ENCODE peak calls at places on chromosomes 4 and X, in seven cellular contexts. P, J, H, U, L, W and I are unnamed samples.

GRCh38 chr4:15434086-15434485 is 6.3 kb downstream of the C1QTNF7 start:
- DNase-seq in H (no peak), P (no peak), L (no peak), W (peak), U (no peak), J (no peak), I (no peak)

GRCh38 chrX:66900886-66901285 is 262.0 kb upstream of the EDA2R start:
- DNase-seq in W (no peak), J (no peak), P (no peak), L (no peak), U (no peak), H (no peak), I (no peak)

GRCh38 chr4:123786159-123786915 is 389.7 kb downstream of the SPRY1 start:
- DNase-seq in J (no peak), P (no peak), L (no peak), W (no peak), H (no peak), U (no peak), I (no peak)

GRCh38 chr4:108166441-108167315 is 2.1 kb downstream of the LEF1 start:
- DNase-seq in U (no peak), P (peak), W (no peak), L (peak), H (no peak), J (peak), I (peak)

GRCh38 chr4:105215609-105216313 is 69.1 kb downstream of the TET2 start:
- DNase-seq in H (no peak), W (no peak), P (no peak), U (no peak), J (peak), L (no peak), I (no peak)

GRCh38 chrX:31099536-31100090 is 27.8 kb upstream of the FTHL17 start:
- DNase-seq in P (no peak), L (no peak), U (no peak), J (peak), W (no peak), H (no peak), I (peak)

GRCh38 chrX:110087485-110088356 is 84.8 kb downstream of the TMEM164 start:
- DNase-seq in U (no peak), P (no peak), H (no peak), J (no peak), L (peak), W (peak), I (peak)

GRCh38 chrX:2487366-2487765 is 13.4 kb downstream of the DHRSX start:
- DNase-seq in H (no peak), W (no peak), P (no peak), U (no peak), J (no peak), L (no peak), I (no peak)

GRCh38 chr4:23819041-23819511 is 70.8 kb downstream of the PPARGC1A start:
- DNase-seq in J (no peak), W (no peak), U (no peak), P (no peak), H (no peak), L (peak), I (no peak)

GRCh38 chrX:91434351-91435168 is at the start of gene PABPC5:
- DNase-seq in J (peak), L (peak), P (peak), W (peak), U (peak), H (peak), I (no peak)

GRCh38 chr4:244471-244870 is 60.8 kb downstream of the ZNF732 start:
- DNase-seq in L (peak), P (peak), U (no peak), H (no peak), W (no peak), J (no peak), I (peak)

GRCh38 chr4:183728223-183729068 is 69.4 kb downstream of the TRAPPC11 start:
- DNase-seq in P (no peak), L (no peak), J (no peak), U (no peak), H (no peak), W (no peak), I (no peak)

GRCh38 chr4:123893746-123894095 is 497.1 kb downstream of the SPRY1 start:
- DNase-seq in U (no peak), J (no peak), P (no peak), H (no peak), W (no peak), L (no peak), I (no peak)

GRCh38 chr4:164304861-164305260 is 449.1 kb upstream of the SMIM31 start:
- DNase-seq in J (no peak), P (no peak), H (no peak), W (no peak), L (no peak), U (no peak), I (no peak)

GRCh38 chr4:3285558-3286334 is 7.1 kb upstream of the RGS12 start:
- DNase-seq in J (peak), L (no peak), W (peak), P (peak), U (peak), H (peak), I (no peak)

GRCh38 chrX:23993012-23993633 is 33.9 kb downstream of the KLHL15 start:
- DNase-seq in H (no peak), W (no peak), J (no peak), U (no peak), P (no peak), L (no peak), I (peak)

GRCh38 chr4:159358226-159358625 is 255.3 kb downstream of the RAPGEF2 start:
- DNase-seq in P (no peak), W (no peak), U (no peak), H (no peak), J (no peak), L (no peak), I (no peak)

GRCh38 chrX:36019164-36019563 is 99.6 kb downstream of the CFAP47 start:
- DNase-seq in P (no peak), J (no peak), U (peak), W (no peak), H (no peak), L (peak), I (no peak)

GRCh38 chr4:54806351-54806750 is 148.6 kb downstream of the KIT start:
- DNase-seq in H (no peak), L (no peak), P (no peak), W (no peak), J (no peak), U (no peak), I (no peak)

GRCh38 chr4:129966175-129966574 is 870.2 kb downstream of the C4orf33 start:
- DNase-seq in J (no peak), L (no peak), W (no peak), H (no peak), P (no peak), U (no peak), I (no peak)

GRCh38 chr4:122331195-122331594 is 47.6 kb upstream of the ADAD1 start:
- DNase-seq in L (no peak), W (no peak), H (no peak), U (no peak), P (no peak), J (no peak), I (no peak)

GRCh38 chrX:54246866-54247265 is 63.8 kb upstream of the FAM120C start:
- DNase-seq in P (no peak), L (no peak), J (no peak), U (no peak), W (no peak), H (no peak), I (no peak)

GRCh38 chrX:110276778-110277177 is 41.1 kb downstream of the AMMECR1 start:
- DNase-seq in L (no peak), U (no peak), H (no peak), W (no peak), P (no peak), J (peak), I (no peak)

GRCh38 chrX:65859299-65859698 is 180.6 kb downstream of the VSIG4 start:
- DNase-seq in L (no peak), W (no peak), P (no peak), H (no peak), U (no peak), J (no peak), I (no peak)

GRCh38 chr4:85595796-85596559 is 121.0 kb downstream of the ARHGAP24 start:
- DNase-seq in J (no peak), H (no peak), P (no peak), U (no peak), W (no peak), L (no peak), I (no peak)

GRCh38 chr4:181618038-181618618 is 625.1 kb upstream of the TENM3 start:
- DNase-seq in W (no peak), L (no peak), H (no peak), U (no peak), P (no peak), J (no peak), I (no peak)

GRCh38 chrX:42530027-42530426 is 247.9 kb downstream of the PPP1R2C start:
- DNase-seq in P (no peak), L (peak), W (peak), H (no peak), J (no peak), U (no peak), I (no peak)
- TF ChIP-seq CTCF in P (no peak), L (peak), W (peak), H (no peak), J (no peak), U (no peak), I (no peak)

GRCh38 chrX:50456712-50457484 is 13.7 kb downstream of the DGKK start:
- DNase-seq in W (no peak), P (no peak), H (no peak), L (no peak), U (no peak), J (no peak), I (no peak)
- TF ChIP-seq CTCF in W (no peak), P (no peak), H (no peak), L (no peak), U (no peak), J (peak), I (no peak)

GRCh38 chr4:70651864-70652506 is 14.3 kb downstream of the JCHAIN start:
- DNase-seq in W (no peak), H (no peak), L (peak), J (no peak), P (no peak), U (no peak), I (no peak)
- TF ChIP-seq CTCF in W (peak), H (peak), L (peak), J (peak), P (peak), U (peak), I (peak)

GRCh38 chrX:40474205-40474626 is 106.6 kb upstream of the ATP6AP2 start:
- DNase-seq in P (no peak), U (peak), W (no peak), L (peak), J (no peak), H (no peak), I (no peak)

GRCh38 chrX:40469316-40469715 is 111.5 kb upstream of the ATP6AP2 start:
- DNase-seq in P (no peak), L (no peak), H (no peak), U (no peak), J (no peak), W (no peak), I (no peak)

GRCh38 chrX:40470830-40471429 is 109.8 kb upstream of the ATP6AP2 start:
- DNase-seq in L (no peak), H (no peak), U (no peak), J (no peak), W (no peak), P (no peak), I (no peak)

GRCh38 chrX:40473460-40474204 is 107.1 kb upstream of the ATP6AP2 start:
- DNase-seq in L (no peak), H (no peak), U (no peak), J (no peak), P (no peak), W (no peak), I (peak)

DNA sequence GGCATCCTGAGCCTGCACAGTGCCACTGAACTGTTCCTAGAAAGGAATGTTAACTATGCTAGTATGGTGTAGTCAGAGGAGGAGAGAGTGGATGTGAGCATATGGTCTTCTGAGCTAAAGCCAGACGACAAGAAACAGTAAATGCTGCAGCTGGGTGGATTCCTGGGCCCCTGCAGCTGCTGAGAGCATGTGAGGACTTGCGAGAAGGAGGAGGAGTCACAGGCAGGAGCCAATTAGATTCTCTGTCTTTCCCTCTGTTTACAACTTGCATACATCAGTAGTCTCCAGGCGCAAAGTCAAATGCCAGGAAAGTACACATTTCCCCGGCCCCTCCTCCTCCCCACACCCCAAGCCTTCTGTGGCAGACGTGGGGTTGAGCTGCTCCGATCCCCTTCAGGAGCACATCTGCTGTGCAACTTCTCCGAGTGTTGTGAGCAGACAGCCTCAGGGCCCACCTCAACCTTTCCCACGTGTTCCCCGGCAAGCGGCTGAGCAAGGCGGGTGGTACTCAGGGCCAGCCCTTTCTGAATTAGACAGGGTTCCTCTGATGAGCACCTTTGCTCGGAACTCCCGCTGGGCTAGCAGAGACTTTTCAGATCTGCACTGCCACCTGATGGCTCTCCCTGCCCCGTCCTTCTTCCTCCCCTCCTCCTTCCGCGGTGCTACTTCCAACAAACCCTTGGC is 108.7 kb upstream of the ATP6AP2 start:
- DNase-seq in L (peak), H (no peak), J (no peak), U (no peak), P (peak), W (peak), I (peak)
- TF ChIP-seq CTCF in L (peak), H (no peak), J (peak), U (no peak), P (no peak), W (no peak), I (no peak)

GRCh38 chrX:74784629-74785028 is 140.6 kb downstream of the NEXMIF start:
- DNase-seq in L (no peak), W (no peak), P (no peak), J (no peak), H (no peak), U (no peak), I (no peak)

DNA sequence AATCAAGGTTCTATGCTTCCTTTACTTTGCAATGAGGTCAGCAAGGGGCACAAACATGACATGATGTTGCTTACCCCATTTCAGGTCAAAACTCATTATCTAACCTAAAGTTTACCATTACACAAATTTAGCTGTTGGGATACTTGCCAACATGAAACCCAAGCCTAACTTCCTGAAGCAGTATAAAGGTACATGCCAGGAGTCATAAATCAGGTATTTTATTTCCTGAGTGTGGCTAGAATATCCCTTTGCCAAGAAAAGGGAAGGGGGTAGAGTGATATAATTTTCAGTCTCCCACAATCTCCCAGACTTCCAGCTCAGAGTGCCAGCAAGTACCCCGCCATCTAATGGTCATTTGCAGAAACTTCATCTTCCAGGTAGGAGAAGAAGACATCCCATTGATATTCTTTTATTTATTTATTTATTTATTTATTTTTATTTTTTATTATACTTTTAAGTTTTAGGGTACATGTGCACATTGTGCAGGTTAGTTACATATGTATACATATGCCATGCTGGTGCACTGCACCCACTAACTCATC is 136.6 kb downstream of the NEXMIF start:
- DNase-seq in J (no peak), L (no peak), P (no peak), U (no peak), H (no peak), W (no peak), I (no peak)
- TF ChIP-seq CTCF in J (no peak), L (no peak), P (no peak), U (peak), H (no peak), W (no peak), I (no peak)

GRCh38 chr4:94251094-94251493 is 43.4 kb downstream of the SMARCAD1 start:
- DNase-seq in U (no peak), W (no peak), P (no peak), J (no peak), L (no peak), H (no peak), I (no peak)

GRCh38 chr4:94262163-94263016 is 54.7 kb downstream of the SMARCAD1 start:
- DNase-seq in P (no peak), W (no peak), U (no peak), J (no peak), L (no peak), H (no peak), I (no peak)

GRCh38 chr4:94256144-94256783 is 48.6 kb downstream of the SMARCAD1 start:
- DNase-seq in L (no peak), H (no peak), P (no peak), J (no peak), U (no peak), W (no peak), I (no peak)

GRCh38 chr4:94253036-94253435 is 45.4 kb downstream of the SMARCAD1 start:
- DNase-seq in P (no peak), U (no peak), H (no peak), W (no peak), J (no peak), L (no peak), I (no peak)

DNA sequence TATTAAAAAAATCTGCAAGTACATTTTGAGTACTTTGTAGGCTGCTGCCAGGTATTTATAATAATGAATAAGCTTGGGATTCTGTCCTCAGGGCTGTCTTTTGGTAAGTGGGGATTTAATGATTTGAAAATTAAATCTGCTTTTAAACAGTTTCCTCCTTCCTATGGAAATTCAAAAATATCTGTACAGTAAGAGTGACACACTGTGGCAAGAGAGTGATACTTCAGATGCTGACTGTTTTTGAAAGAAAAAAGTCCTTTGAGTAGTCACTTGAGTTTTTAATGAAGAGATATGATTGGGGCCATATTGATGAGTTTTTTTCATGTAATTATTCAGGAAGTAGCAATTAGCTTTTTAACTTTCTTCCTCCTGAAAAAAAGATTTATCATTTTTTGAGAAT is 49.2 kb downstream of the SMARCAD1 start:
- DNase-seq in H (no peak), W (no peak), J (no peak), P (no peak), U (no peak), L (no peak), I (no peak)
- TF ChIP-seq CTCF in H (no peak), W (peak), J (peak), P (no peak), U (peak), L (peak), I (no peak)

DNA sequence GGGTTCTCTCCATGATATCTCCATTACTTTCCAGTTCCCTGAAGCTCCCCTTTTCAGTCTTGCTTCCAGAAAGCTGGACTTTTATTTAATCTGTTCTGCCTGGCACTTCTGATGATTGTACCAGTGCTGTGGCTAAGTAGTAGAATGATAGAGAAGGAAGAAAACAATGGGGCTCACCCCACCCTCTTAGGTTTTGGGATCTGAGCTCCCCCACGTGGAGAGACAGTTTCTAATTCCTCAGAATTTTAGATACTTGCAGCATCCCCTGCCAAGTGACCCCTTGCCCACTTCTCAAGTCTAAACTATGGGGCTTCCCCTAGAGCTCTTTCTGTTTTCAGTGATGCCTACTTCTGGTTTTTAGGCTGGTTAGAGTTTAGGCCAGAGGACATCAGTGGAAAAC is 73.9 kb downstream of the GC start:
- DNase-seq in H (no peak), P (no peak), L (no peak), J (no peak), U (no peak), W (no peak), I (no peak)
- TF ChIP-seq CTCF in H (no peak), P (no peak), L (peak), J (no peak), U (no peak), W (peak), I (no peak)